ENCODE peak calls at places on chromosomes 5 and 9, in seven cellular contexts. J is neural crest cell, U is fibroblast of pulmonary artery, D is AG04450, I is nephron progenitor cell, C is Peyer's patch, H is IMR-90. P is an unnamed sample.

GRCh38 chr9:19517202-19517942 is 108.6 kb downstream of the ACER2 start:
- DNase-seq in U (peak), D (no peak), H (no peak), J (no peak), C (no peak), I (peak), P (no peak)

GRCh38 chr5:88952344-88952743 is 69.4 kb upstream of the MEF2C start:
- DNase-seq in D (peak), H (peak), I (peak), C (no peak), U (peak), J (no peak), P (peak)

GRCh38 chr9:20356392-20357206 is 265.7 kb downstream of the MLLT3 start:
- DNase-seq in I (peak), H (peak), J (peak), C (peak), U (peak), D (peak), P (peak)

GRCh38 chr5:133754575-133755169 is 142.3 kb upstream of the FSTL4 start:
- DNase-seq in J (no peak), H (peak), D (no peak), I (peak), C (no peak), U (peak), P (no peak)

GRCh38 chr5:65776707-65777141 is 54.7 kb downstream of the NLN start:
- DNase-seq in D (no peak), H (peak), U (no peak), I (no peak), C (no peak), J (no peak), P (no peak)

GRCh38 chr5:23522553-23522952 is 15.1 kb downstream of the PRDM9 start:
- DNase-seq in U (no peak), H (no peak), I (no peak), C (no peak), J (no peak), D (no peak), P (no peak)

GRCh38 chr5:12794476-12795332 is 890.5 kb upstream of the CTNND2 start:
- DNase-seq in J (no peak), U (no peak), H (no peak), I (no peak), C (no peak), D (no peak), P (no peak)

GRCh38 chr9:107175826-107176500 is 107.1 kb upstream of the RAD23B start:
- DNase-seq in U (no peak), J (peak), I (no peak), D (no peak), H (no peak), C (no peak), P (no peak)

GRCh38 chr5:11062379-11062778 is 301.3 kb upstream of the DAP start:
- DNase-seq in D (no peak), J (no peak), H (peak), I (no peak), U (no peak), C (no peak), P (no peak)

GRCh38 chr9:18442629-18443491 is 31.1 kb upstream of the ADAMTSL1 start:
- DNase-seq in H (peak), U (peak), I (peak), C (peak), J (peak), D (peak), P (peak)

GRCh38 chr9:682633-683508 is 158.6 kb upstream of the DMRT1 start:
- DNase-seq in D (no peak), J (no peak), C (peak), I (no peak), H (peak), U (peak), P (no peak)
- TF ChIP-seq CTCF in D (no peak), J (no peak), C (peak), I (no peak), H (no peak), U (no peak), P (no peak)

GRCh38 chr9:133473743-133474142 is 5.2 kb downstream of the SLC2A6 start:
- DNase-seq in D (no peak), C (no peak), J (no peak), U (no peak), I (no peak), H (no peak), P (no peak)
- TF ChIP-seq CTCF in D (no peak), C (no peak), J (no peak), U (no peak), I (no peak), H (no peak), P (no peak)

DNA sequence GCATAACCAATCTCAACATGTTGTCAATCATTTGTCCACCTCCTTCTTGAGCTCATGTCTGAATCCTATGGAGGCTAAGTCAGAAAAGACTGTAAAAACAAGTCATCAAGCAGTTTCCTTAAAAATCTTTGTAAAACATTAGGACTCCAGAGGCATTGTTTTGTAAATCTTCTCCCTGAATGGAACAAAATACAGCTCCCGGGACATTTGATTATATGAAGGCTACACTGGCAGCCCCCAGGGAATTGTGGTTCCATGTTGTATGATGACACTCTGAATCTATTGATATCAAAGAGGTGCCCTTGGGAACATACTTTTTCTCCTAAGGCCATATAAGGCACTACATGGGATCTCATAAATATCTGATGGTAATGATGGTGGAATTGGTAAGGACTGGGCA is 83.2 kb upstream of the NUDT12 start:
- DNase-seq in C (no peak), D (no peak), J (no peak), I (no peak), U (no peak), H (no peak), P (no peak)
- TF ChIP-seq CTCF in C (no peak), D (no peak), J (no peak), I (no peak), U (no peak), H (no peak), P (no peak)

GRCh38 chr5:153445875-153446567 is 44.4 kb upstream of the GRIA1 start:
- DNase-seq in D (no peak), C (no peak), U (peak), J (no peak), I (no peak), H (no peak), P (no peak)
- TF ChIP-seq CTCF in D (no peak), C (no peak), U (no peak), J (no peak), I (no peak), H (no peak), P (no peak)